ENCODE peak calls at places on chromosome 3, in eight cellular contexts. One of them, this sample, is unnamed.

GRCh38 chr3:143644370-143645089 is 203.7 kb downstream of the SLC9A9 start:
- DNase-seq in neural progenitor cell: peak; percentile 76
- DNase-seq in cardiac fibroblast: peak; percentile 93
- DNase-seq in psoas muscle: no peak
- DNase-seq in AG04450: peak; percentile 10
- DNase-seq in fibroblast of pulmonary artery: peak; percentile 88
- DNase-seq in HL-60: peak; percentile 10
- DNase-seq in HCT116: peak; percentile 47
- DNase-seq in this sample: peak; percentile 51

GRCh38 chr3:45226206-45226915 is at the start of gene TMEM158:
- DNase-seq in neural progenitor cell: peak; percentile 91
- DNase-seq in psoas muscle: peak; percentile 87
- DNase-seq in HL-60: peak; percentile 63
- DNase-seq in AG04450: no peak
- DNase-seq in cardiac fibroblast: peak; percentile 76
- DNase-seq in fibroblast of pulmonary artery: peak; percentile 53
- DNase-seq in HCT116: no peak
- DNase-seq in this sample: no peak

GRCh38 chr3:142850395-142851023 is 38.4 kb downstream of the PCOLCE2 start:
- DNase-seq in neural progenitor cell: no peak
- DNase-seq in AG04450: peak; percentile 24
- DNase-seq in HL-60: peak; percentile 95
- DNase-seq in cardiac fibroblast: peak; percentile 88
- DNase-seq in fibroblast of pulmonary artery: peak; percentile 90
- DNase-seq in psoas muscle: no peak
- DNase-seq in HCT116: peak; percentile 51
- DNase-seq in this sample: peak; percentile 51

GRCh38 chr3:43248194-43248593 is 38.1 kb upstream of the SNRK start:
- DNase-seq in cardiac fibroblast: no peak
- DNase-seq in HL-60: no peak
- DNase-seq in neural progenitor cell: no peak
- DNase-seq in HCT116: no peak
- DNase-seq in psoas muscle: no peak
- DNase-seq in AG04450: no peak
- DNase-seq in fibroblast of pulmonary artery: no peak
- DNase-seq in this sample: no peak

GRCh38 chr3:131107637-131108433 is 81.2 kb downstream of the NEK11 start:
- DNase-seq in HL-60: no peak
- DNase-seq in AG04450: no peak
- DNase-seq in cardiac fibroblast: no peak
- DNase-seq in HCT116: no peak
- DNase-seq in neural progenitor cell: no peak
- DNase-seq in fibroblast of pulmonary artery: peak; percentile 28
- DNase-seq in psoas muscle: no peak
- DNase-seq in this sample: no peak

GRCh38 chr3:47413751-47414150 is 32.9 kb downstream of the PTPN23 start:
- DNase-seq in psoas muscle: no peak
- DNase-seq in HL-60: no peak
- DNase-seq in HCT116: no peak
- DNase-seq in AG04450: no peak
- DNase-seq in cardiac fibroblast: no peak
- DNase-seq in fibroblast of pulmonary artery: no peak
- DNase-seq in neural progenitor cell: no peak
- DNase-seq in this sample: no peak

GRCh38 chr3:147940400-147940799 is 531.2 kb downstream of the ZIC1 start:
- DNase-seq in HCT116: no peak
- DNase-seq in fibroblast of pulmonary artery: no peak
- DNase-seq in cardiac fibroblast: no peak
- DNase-seq in AG04450: no peak
- DNase-seq in neural progenitor cell: no peak
- DNase-seq in psoas muscle: no peak
- DNase-seq in HL-60: no peak
- DNase-seq in this sample: no peak

GRCh38 chr3:23073721-23074300 is 129.3 kb upstream of the UBE2E2 start:
- DNase-seq in neural progenitor cell: no peak
- DNase-seq in psoas muscle: no peak
- DNase-seq in cardiac fibroblast: no peak
- DNase-seq in HL-60: no peak
- DNase-seq in fibroblast of pulmonary artery: no peak
- DNase-seq in AG04450: no peak
- DNase-seq in HCT116: no peak
- DNase-seq in this sample: no peak

GRCh38 chr3:124981472-124981871 is 46.9 kb upstream of the MUC13 start:
- DNase-seq in fibroblast of pulmonary artery: no peak
- DNase-seq in psoas muscle: no peak
- DNase-seq in AG04450: no peak
- DNase-seq in neural progenitor cell: no peak
- DNase-seq in HL-60: no peak
- DNase-seq in cardiac fibroblast: no peak
- DNase-seq in HCT116: no peak
- DNase-seq in this sample: no peak

GRCh38 chr3:124984754-124985153 is 50.2 kb upstream of the MUC13 start:
- DNase-seq in psoas muscle: no peak
- DNase-seq in HL-60: no peak
- DNase-seq in cardiac fibroblast: no peak
- DNase-seq in neural progenitor cell: no peak
- DNase-seq in fibroblast of pulmonary artery: no peak
- DNase-seq in AG04450: no peak
- DNase-seq in HCT116: no peak
- DNase-seq in this sample: no peak

GRCh38 chr3:124985358-124985757 is 50.8 kb upstream of the MUC13 start:
- DNase-seq in cardiac fibroblast: peak; percentile 68
- DNase-seq in psoas muscle: no peak
- DNase-seq in neural progenitor cell: no peak
- DNase-seq in HL-60: no peak
- DNase-seq in fibroblast of pulmonary artery: peak; percentile 86
- DNase-seq in HCT116: peak; percentile 12
- DNase-seq in AG04450: peak; percentile 42
- DNase-seq in this sample: peak; percentile 58

GRCh38 chr3:124982855-124983254 is 48.3 kb upstream of the MUC13 start:
- DNase-seq in cardiac fibroblast: no peak
- DNase-seq in neural progenitor cell: no peak
- DNase-seq in psoas muscle: no peak
- DNase-seq in fibroblast of pulmonary artery: no peak
- DNase-seq in HL-60: no peak
- DNase-seq in HCT116: no peak
- DNase-seq in AG04450: no peak
- DNase-seq in this sample: no peak

DNA sequence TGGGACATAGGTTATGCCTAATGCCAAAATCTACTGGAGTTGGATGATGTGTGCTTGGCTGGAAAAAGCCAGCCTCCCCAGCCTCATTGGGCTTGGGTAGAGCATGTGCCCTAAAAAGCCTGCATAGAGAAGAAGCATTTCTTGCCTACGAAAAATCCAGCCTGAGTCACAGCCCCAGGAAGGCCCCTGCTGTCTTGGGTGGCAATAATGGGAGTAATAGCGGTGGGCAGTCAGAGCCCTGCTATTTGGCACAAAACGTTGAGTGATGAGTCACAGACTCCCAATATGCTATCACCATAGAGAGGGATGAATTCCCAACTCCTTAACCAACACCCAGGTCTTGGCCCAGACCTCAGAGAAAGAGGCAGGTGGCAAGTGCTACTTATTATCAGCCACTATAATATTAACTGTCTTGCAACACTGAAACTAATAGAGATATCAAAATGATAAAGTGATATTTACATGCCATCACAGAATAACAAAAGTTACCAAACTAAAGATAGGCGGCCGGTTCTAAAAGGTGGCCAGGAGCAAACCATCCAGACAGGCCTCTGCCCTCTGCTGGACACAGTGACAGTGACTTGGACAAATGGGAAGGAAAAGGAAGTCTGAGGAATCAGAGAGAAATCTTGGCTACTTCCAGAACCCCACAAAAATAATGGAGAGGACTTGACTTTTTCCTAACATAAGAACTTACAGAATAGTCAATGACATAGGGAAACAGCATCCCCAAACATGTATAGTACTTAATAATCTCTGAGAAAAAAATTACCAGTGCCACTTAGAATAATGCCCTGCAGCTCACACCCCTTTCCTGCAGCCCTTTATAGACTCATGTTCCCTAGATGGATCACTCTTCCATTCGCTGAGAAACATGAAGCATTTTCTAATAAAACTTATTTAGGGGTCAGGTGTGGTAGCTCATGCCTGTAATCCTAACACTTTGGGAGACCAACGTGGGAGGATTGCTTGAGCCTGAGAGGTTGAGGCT is 51.9 kb upstream of the MUC13 start:
- DNase-seq in HL-60: no peak
- DNase-seq in cardiac fibroblast: peak; percentile 70
- DNase-seq in fibroblast of pulmonary artery: peak; percentile 85
- DNase-seq in AG04450: peak; percentile 69
- DNase-seq in neural progenitor cell: peak; percentile 59
- DNase-seq in psoas muscle: no peak
- DNase-seq in HCT116: peak; percentile 91
- DNase-seq in this sample: peak; percentile 69
- TF ChIP-seq CTCF in HL-60: no peak
- TF ChIP-seq CTCF in cardiac fibroblast: peak; percentile 56
- TF ChIP-seq CTCF in fibroblast of pulmonary artery: peak; percentile 55
- TF ChIP-seq CTCF in AG04450: peak; percentile 52
- TF ChIP-seq CTCF in neural progenitor cell: peak; percentile 74
- TF ChIP-seq CTCF in psoas muscle: peak; percentile 40
- TF ChIP-seq CTCF in HCT116: peak; percentile 84
- TF ChIP-seq CTCF in this sample: peak; percentile 71

GRCh38 chr3:9499455-9500107 is 54.0 kb downstream of the LHFPL4 start:
- DNase-seq in psoas muscle: no peak
- DNase-seq in fibroblast of pulmonary artery: no peak
- DNase-seq in AG04450: no peak
- DNase-seq in HL-60: no peak
- DNase-seq in neural progenitor cell: peak; percentile 45
- DNase-seq in HCT116: no peak
- DNase-seq in cardiac fibroblast: no peak
- DNase-seq in this sample: no peak
- H3K4me3 ChIP-seq in psoas muscle: no peak overlapping the region
- H3K4me3 ChIP-seq in fibroblast of pulmonary artery: no peak overlapping the region
- H3K4me3 ChIP-seq in AG04450: peak overlapping the region; percentile 22
- H3K4me3 ChIP-seq in HL-60: no peak overlapping the region
- H3K4me3 ChIP-seq in neural progenitor cell: peak overlapping the region; percentile 64
- H3K4me3 ChIP-seq in HCT116: no peak overlapping the region
- H3K4me3 ChIP-seq in cardiac fibroblast: no peak overlapping the region
- H3K4me3 ChIP-seq in this sample: no peak overlapping the region

DNA sequence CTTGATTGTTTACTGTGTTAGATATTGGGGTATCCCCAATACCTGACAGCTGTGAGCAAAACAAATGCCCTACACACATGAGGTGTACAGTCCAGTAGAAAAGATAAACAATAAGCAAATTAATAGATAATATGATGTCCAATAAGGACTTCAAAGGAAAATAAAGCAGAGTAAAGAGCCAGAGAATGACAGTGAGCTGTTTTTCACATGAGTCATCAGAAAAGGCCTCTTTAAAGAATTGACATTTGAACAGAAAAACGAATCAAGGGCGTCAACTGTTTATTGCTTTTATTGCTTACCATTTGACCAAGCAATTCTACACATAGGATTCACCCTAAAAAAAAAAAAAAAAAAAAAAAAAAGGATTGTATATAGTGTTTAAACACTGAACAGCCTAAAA is 96.6 kb upstream of the FLNB start:
- DNase-seq in AG04450: no peak
- DNase-seq in HL-60: no peak
- DNase-seq in HCT116: no peak
- DNase-seq in fibroblast of pulmonary artery: no peak
- DNase-seq in neural progenitor cell: no peak
- DNase-seq in psoas muscle: no peak
- DNase-seq in cardiac fibroblast: no peak
- DNase-seq in this sample: no peak
- TF ChIP-seq CTCF in AG04450: no peak
- TF ChIP-seq CTCF in HL-60: no peak
- TF ChIP-seq CTCF in HCT116: no peak
- TF ChIP-seq CTCF in fibroblast of pulmonary artery: no peak
- TF ChIP-seq CTCF in neural progenitor cell: no peak
- TF ChIP-seq CTCF in psoas muscle: no peak
- TF ChIP-seq CTCF in cardiac fibroblast: no peak
- TF ChIP-seq CTCF in this sample: no peak

GRCh38 chr3:162538466-162538865 is 1041.9 kb downstream of the OTOL1 start:
- DNase-seq in neural progenitor cell: no peak
- DNase-seq in AG04450: no peak
- DNase-seq in psoas muscle: no peak
- DNase-seq in HL-60: no peak
- DNase-seq in HCT116: no peak
- DNase-seq in fibroblast of pulmonary artery: no peak
- DNase-seq in cardiac fibroblast: no peak
- DNase-seq in this sample: peak; percentile 56
- H3K4me3 ChIP-seq in neural progenitor cell: no peak overlapping the region
- H3K4me3 ChIP-seq in AG04450: no peak overlapping the region
- H3K4me3 ChIP-seq in psoas muscle: no peak overlapping the region
- H3K4me3 ChIP-seq in HL-60: no peak overlapping the region
- H3K4me3 ChIP-seq in HCT116: no peak overlapping the region
- H3K4me3 ChIP-seq in fibroblast of pulmonary artery: no peak overlapping the region
- H3K4me3 ChIP-seq in cardiac fibroblast: no peak overlapping the region
- H3K4me3 ChIP-seq in this sample: no peak overlapping the region

DNA sequence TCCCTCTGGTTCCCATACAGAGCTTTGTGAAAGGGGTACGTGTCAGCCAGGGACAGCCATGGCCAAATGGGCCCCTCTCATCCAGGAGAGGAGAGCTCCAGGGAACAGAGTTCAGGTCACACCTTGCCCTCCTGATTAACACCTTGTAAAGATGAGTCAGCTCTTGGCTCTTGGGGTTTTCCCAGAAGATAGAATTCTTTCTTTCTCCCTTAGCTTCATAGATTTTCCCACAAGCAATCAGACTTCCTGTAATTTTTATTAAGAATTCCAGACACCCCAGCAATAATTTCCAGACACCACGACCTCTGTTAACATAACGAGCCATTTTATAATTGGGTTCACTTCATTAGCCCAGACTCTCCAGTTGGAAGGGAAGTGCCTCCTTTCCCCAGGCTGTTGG is 86.4 kb downstream of the LRTM1 start:
- DNase-seq in cardiac fibroblast: no peak
- DNase-seq in neural progenitor cell: no peak
- DNase-seq in AG04450: no peak
- DNase-seq in psoas muscle: no peak
- DNase-seq in HCT116: no peak
- DNase-seq in HL-60: no peak
- DNase-seq in fibroblast of pulmonary artery: no peak
- DNase-seq in this sample: no peak
- TF ChIP-seq CTCF in cardiac fibroblast: no peak
- TF ChIP-seq CTCF in neural progenitor cell: no peak
- TF ChIP-seq CTCF in AG04450: no peak
- TF ChIP-seq CTCF in psoas muscle: no peak
- TF ChIP-seq CTCF in HCT116: no peak
- TF ChIP-seq CTCF in HL-60: no peak
- TF ChIP-seq CTCF in fibroblast of pulmonary artery: no peak
- TF ChIP-seq CTCF in this sample: no peak